ENCODE peak calls at places on chromosomes 12 and 14, in four cellular contexts. One of them, this sample, is unnamed.

GRCh38 chr12:64723630-64724029 is 35.6 kb downstream of the GNS start:
- DNase-seq in cardiac fibroblast: no peak
- DNase-seq in progenitor cell of endocrine pancreas: no peak
- DNase-seq in D721Med: no peak
- DNase-seq in this sample: no peak

GRCh38 chr12:80044694-80045046 is 54.7 kb upstream of the OTOGL start:
- DNase-seq in cardiac fibroblast: peak
- DNase-seq in progenitor cell of endocrine pancreas: no peak
- DNase-seq in D721Med: no peak
- DNase-seq in this sample: no peak

GRCh38 chr12:11856971-11857370 is 207.5 kb downstream of the ETV6 start:
- DNase-seq in cardiac fibroblast: no peak
- DNase-seq in progenitor cell of endocrine pancreas: no peak
- DNase-seq in D721Med: no peak
- DNase-seq in this sample: no peak

GRCh38 chr12:81245918-81246611 is 168.2 kb downstream of the ACSS3 start:
- DNase-seq in cardiac fibroblast: no peak
- DNase-seq in progenitor cell of endocrine pancreas: no peak
- DNase-seq in D721Med: no peak
- DNase-seq in this sample: no peak

GRCh38 chr14:50399251-50400032 is 2.8 kb upstream of the CDKL1 start:
- DNase-seq in cardiac fibroblast: peak
- DNase-seq in progenitor cell of endocrine pancreas: no peak
- DNase-seq in D721Med: no peak
- DNase-seq in this sample: peak

GRCh38 chr14:31465113-31465512 is 7.8 kb upstream of the DTD2 start:
- DNase-seq in cardiac fibroblast: peak
- DNase-seq in progenitor cell of endocrine pancreas: no peak
- DNase-seq in D721Med: no peak
- DNase-seq in this sample: no peak

GRCh38 chr12:49093746-49094103 is 876 bp downstream of the DHH start:
- DNase-seq in cardiac fibroblast: no peak
- DNase-seq in progenitor cell of endocrine pancreas: no peak
- DNase-seq in D721Med: no peak
- DNase-seq in this sample: no peak

GRCh38 chr12:148676-149416 is 65.1 kb downstream of the SLC6A12 start:
- DNase-seq in cardiac fibroblast: no peak
- DNase-seq in progenitor cell of endocrine pancreas: no peak
- DNase-seq in D721Med: no peak
- DNase-seq in this sample: no peak

GRCh38 chr12:110791589-110791988 is 48.9 kb upstream of the PPP1CC start:
- DNase-seq in cardiac fibroblast: no peak
- DNase-seq in progenitor cell of endocrine pancreas: no peak
- DNase-seq in D721Med: no peak
- DNase-seq in this sample: no peak

GRCh38 chr14:75793806-75794205 is 132.8 kb downstream of the TTLL5 start:
- DNase-seq in cardiac fibroblast: peak
- DNase-seq in progenitor cell of endocrine pancreas: no peak
- DNase-seq in D721Med: no peak
- DNase-seq in this sample: no peak
- TF ChIP-seq CTCF in cardiac fibroblast: peak
- TF ChIP-seq CTCF in progenitor cell of endocrine pancreas: no peak
- TF ChIP-seq CTCF in D721Med: peak
- TF ChIP-seq CTCF in this sample: no peak

GRCh38 chr12:3882896-3883564 is 9.8 kb upstream of the PARP11 start:
- DNase-seq in cardiac fibroblast: peak
- DNase-seq in progenitor cell of endocrine pancreas: no peak
- DNase-seq in D721Med: no peak
- DNase-seq in this sample: no peak
- TF ChIP-seq CTCF in cardiac fibroblast: peak
- TF ChIP-seq CTCF in progenitor cell of endocrine pancreas: peak
- TF ChIP-seq CTCF in D721Med: no peak
- TF ChIP-seq CTCF in this sample: no peak

DNA sequence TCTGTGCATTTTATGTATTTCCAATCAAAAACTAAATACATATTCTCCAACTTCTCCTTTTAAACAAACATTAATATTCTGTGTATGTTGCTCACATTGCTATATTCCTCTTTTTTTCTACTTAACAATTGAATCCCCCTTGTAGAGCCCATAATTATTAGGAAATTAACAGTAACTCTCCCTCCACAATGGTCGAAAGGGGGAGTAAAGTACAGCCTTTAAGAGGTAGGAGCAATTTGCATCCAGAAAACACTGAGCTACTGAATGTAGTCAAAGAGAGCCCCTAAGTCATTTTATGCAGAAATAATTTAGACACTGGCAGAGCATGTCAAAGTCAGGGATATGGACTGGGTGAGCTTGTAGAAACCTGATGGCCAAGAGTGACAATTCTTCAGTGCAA is 57.2 kb upstream of the SCN8A start:
- DNase-seq in cardiac fibroblast: peak
- DNase-seq in progenitor cell of endocrine pancreas: no peak
- DNase-seq in D721Med: no peak
- DNase-seq in this sample: no peak
- TF ChIP-seq CTCF in cardiac fibroblast: no peak
- TF ChIP-seq CTCF in progenitor cell of endocrine pancreas: no peak
- TF ChIP-seq CTCF in D721Med: peak
- TF ChIP-seq CTCF in this sample: no peak

GRCh38 chr14:58716706-58717105 is 78.9 kb downstream of the DACT1 start:
- DNase-seq in cardiac fibroblast: no peak
- DNase-seq in progenitor cell of endocrine pancreas: no peak
- DNase-seq in D721Med: no peak
- DNase-seq in this sample: no peak
- TF ChIP-seq CTCF in cardiac fibroblast: no peak
- TF ChIP-seq CTCF in progenitor cell of endocrine pancreas: no peak
- TF ChIP-seq CTCF in D721Med: no peak
- TF ChIP-seq CTCF in this sample: no peak

GRCh38 chr14:94462219-94462551 is 9.6 kb upstream of the SERPINA11 start:
- DNase-seq in cardiac fibroblast: no peak
- DNase-seq in progenitor cell of endocrine pancreas: no peak
- DNase-seq in D721Med: no peak
- DNase-seq in this sample: no peak
- TF ChIP-seq CTCF in cardiac fibroblast: no peak
- TF ChIP-seq CTCF in progenitor cell of endocrine pancreas: no peak
- TF ChIP-seq CTCF in D721Med: no peak
- TF ChIP-seq CTCF in this sample: no peak

GRCh38 chr12:16345105-16345504 is 2.3 kb upstream of the MGST1 start:
- DNase-seq in cardiac fibroblast: no peak
- DNase-seq in progenitor cell of endocrine pancreas: no peak
- DNase-seq in D721Med: no peak
- DNase-seq in this sample: no peak
- TF ChIP-seq CTCF in cardiac fibroblast: no peak
- TF ChIP-seq CTCF in progenitor cell of endocrine pancreas: no peak
- TF ChIP-seq CTCF in D721Med: no peak
- TF ChIP-seq CTCF in this sample: no peak

GRCh38 chr12:42059127-42059526 is 85.5 kb downstream of the GXYLT1 start:
- DNase-seq in cardiac fibroblast: no peak
- DNase-seq in progenitor cell of endocrine pancreas: no peak
- DNase-seq in D721Med: no peak
- DNase-seq in this sample: no peak
- TF ChIP-seq CTCF in cardiac fibroblast: no peak
- TF ChIP-seq CTCF in progenitor cell of endocrine pancreas: no peak
- TF ChIP-seq CTCF in D721Med: no peak
- TF ChIP-seq CTCF in this sample: no peak

This sample was measured in thoracic aorta.